ENCODE peak calls at places on chromosomes 4 and X, in five cellular contexts. V is RCC 7860, S is germinal center, I is SK-N-SH, J is NCI-H460. E is an unnamed sample.
A peak's percentile ranks its signal among the peaks of the same experiment; 100 is the strongest.

GRCh38 chrX:57929373-57929772 is 19.1 kb upstream of the ZXDA start:
- DNase-seq in V (no peak), S (no peak), I (no peak), J (no peak), E (no peak)

GRCh38 chr4:2066011-2066551 is 7.0 kb downstream of the NAT8L start:
- DNase-seq in V (no peak), S (no peak), I (peak; percentile 46), J (no peak), E (no peak)

GRCh38 chrX:130170752-130171445 is 863 bp upstream of the RAB33A start:
- DNase-seq in V (no peak), S (peak; percentile 81), I (peak; percentile 83), J (no peak), E (no peak)

GRCh38 chrX:120446503-120446902 is 22.6 kb downstream of the LAMP2 start:
- DNase-seq in V (no peak), S (no peak), I (no peak), J (no peak), E (no peak)

GRCh38 chrX:12681047-12681446 is 110.2 kb upstream of the PRPS2 start:
- DNase-seq in V (no peak), S (no peak), I (no peak), J (no peak), E (no peak)

GRCh38 chr4:26717332-26717731 is 133.4 kb downstream of the TBC1D19 start:
- DNase-seq in V (no peak), S (no peak), I (no peak), J (no peak), E (no peak)

GRCh38 chr4:10120943-10121567 is 4.5 kb upstream of the WDR1 start:
- DNase-seq in V (no peak), S (no peak), I (no peak), J (no peak), E (no peak)

GRCh38 chr4:129220254-129220653 is 124.3 kb downstream of the C4orf33 start:
- DNase-seq in V (no peak), S (no peak), I (no peak), J (no peak), E (no peak)

GRCh38 chrX:12700745-12701144 is 90.5 kb upstream of the PRPS2 start:
- DNase-seq in V (no peak), S (no peak), I (no peak), J (no peak), E (no peak)

GRCh38 chrX:154373340-154374306 is 811 bp downstream of the FLNA start:
- DNase-seq in V (peak; percentile 75), S (no peak), I (no peak), J (peak; percentile 58), E (peak; percentile 44)